ENCODE peak calls at places on chromosomes 2 and 18, in seven cellular contexts. T is cardiac muscle cell, O is OCI-LY7, X is transverse colon, L is A549, Q is neural progenitor cell, Y is nephron progenitor cell. S is an unnamed sample.

GRCh38 chr2:174024524-174025270 is 59.5 kb upstream of the SP3 start:
- DNase-seq in T (peak), O (no peak), X (peak), L (no peak), Q (peak), Y (no peak), S (no peak)

GRCh38 chr2:10285578-10286198 is 17.0 kb upstream of the HPCAL1 start:
- DNase-seq in T (peak), O (no peak), X (peak), L (peak), Q (no peak), Y (peak), S (no peak)

GRCh38 chr2:54557601-54558187 is 101.6 kb downstream of the SPTBN1 start:
- DNase-seq in T (peak), O (peak), X (peak), L (peak), Q (peak), Y (peak), S (peak)

GRCh38 chr2:224378087-224379085 is 23.5 kb downstream of the FAM124B start:
- DNase-seq in T (no peak), O (no peak), X (no peak), L (no peak), Q (no peak), Y (no peak), S (no peak)

GRCh38 chr18:29191263-29191662 is 1014.3 kb upstream of the CDH2 start:
- DNase-seq in T (peak), O (no peak), X (no peak), L (peak), Q (peak), Y (no peak), S (no peak)

GRCh38 chr18:13120967-13121586 is 97.5 kb upstream of the LDLRAD4 start:
- DNase-seq in T (peak), O (no peak), X (no peak), L (no peak), Q (no peak), Y (no peak), S (no peak)

GRCh38 chr2:132441051-132441450 is 24.4 kb downstream of the GPR39 start:
- DNase-seq in T (no peak), O (no peak), X (no peak), L (no peak), Q (no peak), Y (no peak), S (no peak)

GRCh38 chr2:174568425-174568824 is 29.2 kb downstream of the WIPF1 start:
- DNase-seq in T (no peak), O (no peak), X (no peak), L (no peak), Q (no peak), Y (no peak), S (no peak)

GRCh38 chr2:117661619-117662018 is 152.9 kb upstream of the DDX18 start:
- DNase-seq in T (no peak), O (no peak), X (no peak), L (no peak), Q (no peak), Y (no peak), S (no peak)

GRCh38 chr2:141697035-141697434 is 433.8 kb downstream of the LRP1B start:
- DNase-seq in T (no peak), O (no peak), X (no peak), L (no peak), Q (no peak), Y (no peak), S (no peak)

GRCh38 chr2:140882671-140883620 is 1247.9 kb downstream of the LRP1B start:
- DNase-seq in T (no peak), O (no peak), X (no peak), L (no peak), Q (no peak), Y (no peak), S (no peak)

GRCh38 chr2:230330206-230330605 is 3.2 kb downstream of the SP140L start:
- DNase-seq in T (no peak), O (no peak), X (no peak), L (no peak), Q (no peak), Y (no peak), S (no peak)

GRCh38 chr2:237171396-237171795 is 85.7 kb downstream of the COPS8 start:
- DNase-seq in T (peak), O (no peak), X (no peak), L (peak), Q (no peak), Y (no peak), S (no peak)

GRCh38 chr2:9528036-9528787 is 27.4 kb downstream of the ADAM17 start:
- DNase-seq in T (no peak), O (no peak), X (no peak), L (no peak), Q (no peak), Y (no peak), S (no peak)

GRCh38 chr2:97654791-97655190 is 8.9 kb downstream of the COX5B start:
- DNase-seq in T (no peak), O (no peak), X (no peak), L (no peak), Q (no peak), Y (no peak), S (no peak)

GRCh38 chr2:234978466-234979203 is 26.8 kb downstream of the SH3BP4 start:
- DNase-seq in T (peak), O (no peak), X (peak), L (no peak), Q (no peak), Y (no peak), S (no peak)

GRCh38 chr2:53768233-53768542 is 584 bp downstream of the CHAC2 start:
- DNase-seq in T (peak), O (peak), X (no peak), L (no peak), Q (peak), Y (peak), S (no peak)

GRCh38 chr2:137925599-137925998 is 38.7 kb upstream of the HNMT start:
- DNase-seq in T (no peak), O (no peak), X (no peak), L (no peak), Q (no peak), Y (no peak), S (no peak)

GRCh38 chr2:113077921-113078320 is 10.2 kb downstream of the IL1F10 start:
- DNase-seq in T (no peak), O (no peak), X (no peak), L (peak), Q (no peak), Y (no peak), S (no peak)

GRCh38 chr2:215361876-215362561 is 50.2 kb downstream of the ATIC start:
- DNase-seq in T (peak), O (no peak), X (no peak), L (no peak), Q (no peak), Y (no peak), S (no peak)

GRCh38 chr2:159497857-159498256 is 118.5 kb downstream of the BAZ2B start:
- DNase-seq in T (no peak), O (no peak), X (no peak), L (no peak), Q (no peak), Y (no peak), S (no peak)

GRCh38 chr2:191782351-191782750 is 64.5 kb downstream of the CAVIN2 start:
- DNase-seq in T (no peak), O (no peak), X (no peak), L (no peak), Q (no peak), Y (no peak), S (no peak)

GRCh38 chr2:101528501-101528900 is 53.6 kb upstream of the RFX8 start:
- DNase-seq in T (no peak), O (no peak), X (no peak), L (no peak), Q (peak), Y (no peak), S (no peak)

GRCh38 chr2:159684796-159685195 is 27.5 kb upstream of the MARCHF7 start:
- DNase-seq in T (peak), O (no peak), X (no peak), L (peak), Q (no peak), Y (no peak), S (no peak)

GRCh38 chr2:240630771-240631560 is 5.7 kb downstream of the GPR35 start:
- DNase-seq in T (no peak), O (no peak), X (no peak), L (no peak), Q (no peak), Y (no peak), S (no peak)

GRCh38 chr2:128358941-128359731 is 40.5 kb upstream of the HS6ST1 start:
- DNase-seq in T (no peak), O (no peak), X (no peak), L (no peak), Q (no peak), Y (no peak), S (no peak)

GRCh38 chr2:24228470-24228869 is 53.6 kb downstream of the FAM228A start:
- DNase-seq in T (peak), O (peak), X (no peak), L (peak), Q (no peak), Y (no peak), S (peak)
- TF ChIP-seq CTCF in T (peak), O (peak), X (peak), L (peak), Q (peak), Y (no peak), S (no peak)

GRCh38 chr2:13884271-13884976 is 748.1 kb upstream of the LRATD1 start:
- DNase-seq in T (no peak), O (no peak), X (no peak), L (no peak), Q (no peak), Y (no peak), S (no peak)
- TF ChIP-seq CTCF in T (no peak), O (no peak), X (no peak), L (no peak), Q (no peak), Y (no peak), S (no peak)

GRCh38 chr2:64363848-64364247 is 90.1 kb upstream of the LGALSL start:
- DNase-seq in T (no peak), O (peak), X (no peak), L (no peak), Q (no peak), Y (no peak), S (no peak)
- TF ChIP-seq CTCF in T (no peak), O (peak), X (no peak), L (no peak), Q (no peak), Y (no peak), S (no peak)

GRCh38 chr18:33495278-33495677 is 54.8 kb upstream of the CCDC178 start:
- DNase-seq in T (peak), O (peak), X (no peak), L (peak), Q (peak), Y (peak), S (no peak)
- TF ChIP-seq CTCF in T (peak), O (peak), X (peak), L (no peak), Q (peak), Y (peak), S (peak)

GRCh38 chr2:187299122-187299906 is 148.7 kb downstream of the CALCRL start:
- DNase-seq in T (peak), O (no peak), X (no peak), L (peak), Q (no peak), Y (no peak), S (peak)
- TF ChIP-seq CTCF in T (peak), O (peak), X (no peak), L (peak), Q (peak), Y (peak), S (peak)

DNA sequence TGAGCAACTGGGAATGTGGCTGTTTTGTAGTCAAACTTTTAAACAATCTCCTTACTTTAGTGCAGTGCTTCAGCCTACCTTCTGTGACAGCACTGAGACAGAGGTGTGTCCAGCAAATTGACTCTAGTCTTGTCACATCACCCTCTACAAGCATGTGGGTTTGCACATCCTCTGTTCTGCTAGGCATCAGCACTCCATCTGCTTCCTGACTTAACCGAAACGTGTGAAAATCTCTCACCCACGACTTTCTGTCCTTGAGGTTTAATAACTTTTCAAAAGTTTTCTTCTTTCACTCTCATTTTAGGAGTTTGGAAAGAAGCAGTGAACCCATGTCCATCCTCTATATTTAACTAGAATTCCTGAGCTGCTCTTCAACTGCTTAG is 42.6 kb downstream of the TTR start:
- DNase-seq in T (no peak), O (no peak), X (no peak), L (no peak), Q (no peak), Y (no peak), S (peak)
- TF ChIP-seq CTCF in T (no peak), O (no peak), X (no peak), L (no peak), Q (no peak), Y (no peak), S (no peak)